ENCODE peak calls at places on chromosomes 13 and 19, in five cellular contexts. One of them, this sample, is unnamed.

GRCh38 chr13:36163809-36164308 is 32.7 kb upstream of the DCLK1 start:
- DNase-seq in H1: no peak
- DNase-seq in HepG2: no peak
- DNase-seq in K562: no peak
- DNase-seq in A549: no peak
- DNase-seq in this sample: no peak

GRCh38 chr13:113837554-113838355 is 26.1 kb downstream of the GAS6 start:
- DNase-seq in K562: peak
- DNase-seq in A549: peak
- DNase-seq in HepG2: peak
- DNase-seq in H1: no peak
- DNase-seq in this sample: no peak

GRCh38 chr13:67736646-67737420 is 506.7 kb upstream of the PCDH9 start:
- DNase-seq in A549: peak
- DNase-seq in H1: peak
- DNase-seq in K562: no peak
- DNase-seq in HepG2: peak
- DNase-seq in this sample: peak

GRCh38 chr13:100063333-100063732 is 25.6 kb upstream of the PCCA start:
- DNase-seq in A549: no peak
- DNase-seq in H1: no peak
- DNase-seq in HepG2: no peak
- DNase-seq in K562: no peak
- DNase-seq in this sample: no peak

GRCh38 chr19:54451331-54451871 is 2.4 kb downstream of the LENG8 start:
- DNase-seq in K562: no peak
- DNase-seq in H1: no peak
- DNase-seq in HepG2: no peak
- DNase-seq in A549: no peak
- DNase-seq in this sample: no peak

GRCh38 chr13:110055089-110055488 is 251.9 kb downstream of the COL4A1 start:
- DNase-seq in A549: no peak
- DNase-seq in H1: no peak
- DNase-seq in HepG2: no peak
- DNase-seq in K562: no peak
- DNase-seq in this sample: no peak

GRCh38 chr19:990119-990571 is 6.0 kb downstream of the WDR18 start:
- DNase-seq in A549: no peak
- DNase-seq in K562: no peak
- DNase-seq in H1: no peak
- DNase-seq in HepG2: no peak
- DNase-seq in this sample: peak

GRCh38 chr19:52533901-52534300 is 6.4 kb downstream of the ZNF808 start:
- DNase-seq in K562: no peak
- DNase-seq in A549: no peak
- DNase-seq in HepG2: no peak
- DNase-seq in H1: no peak
- DNase-seq in this sample: no peak

GRCh38 chr19:6802336-6803035 is 30.0 kb downstream of the VAV1 start:
- DNase-seq in HepG2: no peak
- DNase-seq in H1: no peak
- DNase-seq in A549: peak
- DNase-seq in K562: no peak
- DNase-seq in this sample: no peak

GRCh38 chr19:7559102-7559501 is 23.6 kb downstream of the PNPLA6 start:
- DNase-seq in A549: peak
- DNase-seq in K562: no peak
- DNase-seq in HepG2: no peak
- DNase-seq in H1: no peak
- DNase-seq in this sample: no peak

GRCh38 chr13:45242070-45242469 is 41.2 kb upstream of the KCTD4 start:
- DNase-seq in A549: peak
- DNase-seq in HepG2: no peak
- DNase-seq in H1: no peak
- DNase-seq in K562: no peak
- DNase-seq in this sample: no peak

GRCh38 chr13:106173346-106173745 is 362.1 kb downstream of the EFNB2 start:
- DNase-seq in A549: no peak
- DNase-seq in HepG2: no peak
- DNase-seq in K562: no peak
- DNase-seq in H1: no peak
- DNase-seq in this sample: no peak

GRCh38 chr13:73717632-73718031 is 416.6 kb downstream of the KLF12 start:
- DNase-seq in H1: no peak
- DNase-seq in HepG2: no peak
- DNase-seq in K562: no peak
- DNase-seq in A549: no peak
- DNase-seq in this sample: no peak

GRCh38 chr13:83286737-83287136 is 595.5 kb downstream of the SLITRK1 start:
- DNase-seq in H1: no peak
- DNase-seq in K562: no peak
- DNase-seq in A549: peak
- DNase-seq in HepG2: no peak
- DNase-seq in this sample: no peak

GRCh38 chr13:113949546-113949945 is 24.3 kb downstream of the C13orf46 start:
- DNase-seq in A549: no peak
- DNase-seq in HepG2: no peak
- DNase-seq in H1: no peak
- DNase-seq in K562: no peak
- DNase-seq in this sample: no peak

GRCh38 chr13:40430234-40430633 is 236.2 kb downstream of the FOXO1 start:
- DNase-seq in K562: no peak
- DNase-seq in HepG2: no peak
- DNase-seq in A549: no peak
- DNase-seq in H1: no peak
- DNase-seq in this sample: no peak

GRCh38 chr19:45645068-45645630 is 6.0 kb upstream of the EML2 start:
- DNase-seq in A549: no peak
- DNase-seq in H1: no peak
- DNase-seq in K562: no peak
- DNase-seq in HepG2: no peak
- DNase-seq in this sample: no peak

GRCh38 chr13:39379667-39380655 is 223.0 kb downstream of the LHFPL6 start:
- DNase-seq in K562: no peak
- DNase-seq in HepG2: no peak
- DNase-seq in A549: no peak
- DNase-seq in H1: no peak
- DNase-seq in this sample: no peak

GRCh38 chr19:39599116-39599515 is 3.2 kb upstream of the LGALS13 start:
- DNase-seq in A549: peak
- DNase-seq in HepG2: peak
- DNase-seq in K562: peak
- DNase-seq in H1: no peak
- DNase-seq in this sample: peak
- TF ChIP-seq USF2 in A549: no peak
- TF ChIP-seq USF2 in HepG2: no peak
- TF ChIP-seq USF2 in K562: no peak
- TF ChIP-seq USF2 in H1: no peak
- TF ChIP-seq USF2 in this sample: no peak

DNA sequence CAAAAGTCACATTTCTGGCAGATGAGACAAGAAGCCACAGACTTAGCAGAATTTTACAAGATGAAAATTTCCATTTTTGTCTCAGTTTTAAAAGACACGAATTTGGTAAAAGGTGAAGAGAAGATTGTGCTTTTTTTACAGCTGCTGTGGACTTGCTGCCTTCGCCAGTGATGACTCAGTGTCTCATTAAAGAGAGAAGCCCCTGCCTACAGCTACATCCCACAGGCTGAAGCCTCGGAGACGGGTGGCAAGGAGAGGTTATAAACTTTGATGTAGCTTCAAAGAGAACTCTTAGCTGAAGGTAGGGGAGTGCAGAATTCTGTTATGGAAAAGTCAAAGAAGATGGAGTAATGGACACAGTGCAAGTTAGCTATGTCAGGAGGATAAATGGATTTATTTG is 683.4 kb upstream of the ARGLU1 start:
- DNase-seq in A549: no peak
- DNase-seq in HepG2: no peak
- DNase-seq in H1: no peak
- DNase-seq in K562: no peak
- DNase-seq in this sample: no peak
- TF ChIP-seq JUN in A549: no peak
- TF ChIP-seq JUN in HepG2: no peak
- TF ChIP-seq JUN in H1: no peak
- TF ChIP-seq JUN in K562: no peak
- TF ChIP-seq JUN in this sample: no peak

GRCh38 chr19:3381701-3382372 is 15.5 kb downstream of the NFIC start:
- DNase-seq in A549: no peak
- DNase-seq in HepG2: no peak
- DNase-seq in H1: no peak
- DNase-seq in K562: no peak
- DNase-seq in this sample: no peak
- TF ChIP-seq CTCF in A549: no peak
- TF ChIP-seq CTCF in HepG2: no peak
- TF ChIP-seq CTCF in H1: no peak
- TF ChIP-seq CTCF in K562: no peak
- TF ChIP-seq CTCF in this sample: no peak

GRCh38 chr19:30253581-30253996 is 118.6 kb upstream of the ZNF536 start:
- DNase-seq in H1: no peak
- DNase-seq in A549: no peak
- DNase-seq in HepG2: no peak
- DNase-seq in K562: no peak
- DNase-seq in this sample: no peak

GRCh38 chr19:30254789-30255188 is 117.4 kb upstream of the ZNF536 start:
- DNase-seq in K562: no peak
- DNase-seq in H1: no peak
- DNase-seq in HepG2: no peak
- DNase-seq in A549: no peak
- DNase-seq in this sample: no peak

GRCh38 chr19:30254214-30254613 is 118.0 kb upstream of the ZNF536 start:
- DNase-seq in H1: no peak
- DNase-seq in K562: no peak
- DNase-seq in A549: no peak
- DNase-seq in HepG2: no peak
- DNase-seq in this sample: no peak

GRCh38 chr19:30256510-30256850 is 115.7 kb upstream of the ZNF536 start:
- DNase-seq in HepG2: no peak
- DNase-seq in K562: no peak
- DNase-seq in H1: no peak
- DNase-seq in A549: no peak
- DNase-seq in this sample: no peak

GRCh38 chr19:30255783-30256509 is 116.2 kb upstream of the ZNF536 start:
- DNase-seq in H1: peak
- DNase-seq in HepG2: no peak
- DNase-seq in A549: no peak
- DNase-seq in K562: no peak
- DNase-seq in this sample: peak
- TF ChIP-seq USF2 in H1: no peak
- TF ChIP-seq USF2 in HepG2: no peak
- TF ChIP-seq USF2 in A549: no peak
- TF ChIP-seq USF2 in K562: no peak
- TF ChIP-seq USF2 in this sample: no peak